ENCODE peak calls at places on chromosome 6, in nine cellular contexts. L is psoas muscle, Z is hepatocyte, I is left ventricle myocardium superior, V is activated gamma-delta T cell treated with Interleukin-2 at 50 U/mL for 16 hours, T is A172, N is heart left ventricle, A is GM19239, J is D341Med. O is an unnamed sample.
A peak's percentile ranks its signal among the peaks of the same experiment; 100 is the strongest.

GRCh38 chr6:142902636-142903053 is 42.3 kb downstream of the HIVEP2 start:
- DNase-seq in J (no peak), L (peak; percentile 76), I (peak; percentile 74), Z (peak; percentile 35), T (peak; percentile 95), V (peak; percentile 73), A (no peak), N (peak; percentile 46), O (peak; percentile 71)

GRCh38 chr6:65707134-65707826 is at the start of gene EYS:
- DNase-seq in L (no peak), V (no peak), T (no peak), N (no peak), I (no peak), J (peak; percentile 41), A (no peak), Z (no peak), O (no peak)

GRCh38 chr6:33417127-33417902 is 592 bp downstream of the CUTA start:
- DNase-seq in J (no peak), A (no peak), V (no peak), L (no peak), I (peak; percentile 39), N (no peak), T (peak; percentile 82), Z (peak; percentile 61), O (no peak)

GRCh38 chr6:124131779-124132178 is 328.1 kb downstream of the NKAIN2 start:
- DNase-seq in T (peak; percentile 7), N (no peak), L (no peak), Z (no peak), J (no peak), I (no peak), A (no peak), V (no peak), O (no peak)

GRCh38 chr6:111367393-111368088 is 115.5 kb downstream of the REV3L start:
- DNase-seq in I (no peak), T (no peak), N (no peak), V (no peak), A (peak; percentile 13), Z (no peak), J (no peak), L (no peak), O (no peak)

GRCh38 chr6:19478992-19479391 is 358.2 kb upstream of the ID4 start:
- DNase-seq in L (no peak), A (no peak), T (peak; percentile 62), I (no peak), N (no peak), Z (no peak), V (no peak), J (no peak), O (no peak)

GRCh38 chr6:102520981-102521380 is 1127.5 kb downstream of the GRIK2 start:
- DNase-seq in Z (no peak), L (no peak), V (no peak), J (no peak), I (no peak), A (no peak), N (no peak), T (no peak), O (no peak)

GRCh38 chr6:41359617-41360313 is 24.4 kb downstream of the NCR2 start:
- DNase-seq in L (no peak), T (no peak), V (no peak), A (no peak), I (no peak), J (no peak), N (no peak), Z (no peak), O (no peak)

GRCh38 chr6:43107344-43108062 is 31.4 kb downstream of the PTK7 start:
- DNase-seq in Z (no peak), V (no peak), L (no peak), J (no peak), A (no peak), T (no peak), I (no peak), N (no peak), O (no peak)

GRCh38 chr6:474454-475185 is 83.1 kb downstream of the IRF4 start:
- DNase-seq in N (no peak), J (peak; percentile 39), V (peak; percentile 71), A (peak; percentile 69), I (no peak), T (peak; percentile 13), Z (no peak), L (no peak), O (peak; percentile 27)

GRCh38 chr6:93194480-93194879 is 224.9 kb downstream of the EPHA7 start:
- DNase-seq in T (no peak), V (no peak), A (no peak), N (no peak), I (no peak), J (no peak), L (no peak), Z (no peak), O (no peak)

GRCh38 chr6:1535295-1535694 is 74.4 kb upstream of the FOXC1 start:
- DNase-seq in L (no peak), Z (no peak), I (no peak), T (peak; percentile 85), A (no peak), V (no peak), J (no peak), N (no peak), O (no peak)

GRCh38 chr6:7468382-7469081 is 72.9 kb upstream of the DSP start:
- DNase-seq in J (peak; percentile 71), I (peak; percentile 76), N (peak; percentile 77), A (no peak), V (no peak), T (peak; percentile 88), Z (peak; percentile 63), L (peak; percentile 21), O (no peak)

GRCh38 chr6:6626227-6626626 is 37.7 kb downstream of the LY86 start:
- DNase-seq in A (no peak), J (no peak), N (no peak), V (no peak), Z (no peak), I (no peak), L (no peak), T (no peak), O (no peak)

GRCh38 chr6:128508588-128509296 is 11.7 kb downstream of the PTPRK start:
- DNase-seq in I (no peak), A (no peak), J (no peak), T (peak; percentile 90), Z (peak; percentile 48), N (no peak), V (no peak), L (no peak), O (no peak)

GRCh38 chr6:156857573-156857972 is 80.4 kb downstream of the ARID1B start:
- DNase-seq in A (no peak), T (no peak), V (no peak), L (no peak), N (no peak), I (no peak), Z (no peak), J (no peak), O (no peak)

GRCh38 chr6:169087436-169088046 is 166.1 kb downstream of the THBS2 start:
- DNase-seq in J (no peak), N (no peak), L (no peak), T (no peak), V (no peak), I (no peak), Z (no peak), A (no peak), O (no peak)

O was measured in T-helper 17 cell.